ENCODE peak calls at places on chromosomes 13 and 19, in five cellular contexts. M, P, X, W and E are unnamed samples.

GRCh38 chr13:20140487-20140886 is 20.4 kb downstream of the GJA3 start:
- DNase-seq in M (no peak), P (no peak), X (no peak), W (no peak), E (no peak)

GRCh38 chr13:59391696-59392095 is 772.0 kb downstream of the DIAPH3 start:
- DNase-seq in M (peak), P (peak), X (peak), W (peak), E (peak)

GRCh38 chr13:50911051-50911690 is 1.6 kb downstream of the RNASEH2B start:
- DNase-seq in M (no peak), P (peak), X (no peak), W (no peak), E (no peak)

GRCh38 chr19:6273701-6274601 is 5.8 kb downstream of the MLLT1 start:
- DNase-seq in M (no peak), P (peak), X (peak), W (no peak), E (no peak)

GRCh38 chr13:83563499-83563898 is 318.8 kb downstream of the SLITRK1 start:
- DNase-seq in M (no peak), P (no peak), X (no peak), W (no peak), E (no peak)

GRCh38 chr19:10112037-10112751 is 701 bp downstream of the P2RY11 start:
- DNase-seq in M (no peak), P (no peak), X (no peak), W (peak), E (peak)

GRCh38 chr19:27774827-27775226 is 1438.1 kb downstream of the UQCRFS1 start:
- DNase-seq in M (no peak), P (no peak), X (no peak), W (no peak), E (no peak)

GRCh38 chr19:16070366-16070990 is 5.8 kb upstream of the TPM4 start:
- DNase-seq in M (peak), P (no peak), X (peak), W (peak), E (peak)

GRCh38 chr19:58429745-58430144 is 10.2 kb downstream of the ZNF132 start:
- DNase-seq in M (no peak), P (no peak), X (no peak), W (no peak), E (no peak)

GRCh38 chr13:91639316-91639715 is 240.9 kb downstream of the GPC5 start:
- DNase-seq in M (no peak), P (no peak), X (no peak), W (no peak), E (no peak)

GRCh38 chr13:20274466-20274865 is 42.3 kb upstream of the GJB6 start:
- DNase-seq in M (no peak), P (no peak), X (no peak), W (no peak), E (no peak)

GRCh38 chr13:24081388-24081787 is 79.1 kb upstream of the SPATA13 start:
- DNase-seq in M (no peak), P (no peak), X (no peak), W (no peak), E (no peak)

GRCh38 chr13:49140910-49141611 is 79.1 kb upstream of the MLNR start:
- DNase-seq in M (no peak), P (no peak), X (no peak), W (no peak), E (no peak)

GRCh38 chr13:43269037-43269476 is 245.7 kb downstream of the DNAJC15 start:
- DNase-seq in M (no peak), P (peak), X (no peak), W (no peak), E (no peak)

GRCh38 chr19:55312621-55313117 is 12.5 kb downstream of the TMEM150B start:
- DNase-seq in M (no peak), P (no peak), X (no peak), W (no peak), E (no peak)

GRCh38 chr13:102774596-102775375 is 1.2 kb upstream of the TEX30 start:
- DNase-seq in M (no peak), P (no peak), X (no peak), W (no peak), E (no peak)

GRCh38 chr19:1860133-1860775 is 3.1 kb downstream of the KLF16 start:
- DNase-seq in M (peak), P (peak), X (peak), W (peak), E (peak)

GRCh38 chr19:44731081-44731480 is 17.4 kb upstream of the BCL3 start:
- DNase-seq in M (no peak), P (no peak), X (no peak), W (no peak), E (no peak)

GRCh38 chr13:111614009-111614408 is 293.6 kb downstream of the TEX29 start:
- DNase-seq in M (no peak), P (no peak), X (no peak), W (no peak), E (no peak)

GRCh38 chr13:39415403-39415802 is 187.6 kb downstream of the LHFPL6 start:
- DNase-seq in M (no peak), P (peak), X (peak), W (no peak), E (no peak)

GRCh38 chr19:8697671-8698432 is 743 bp downstream of the ACTL9 start:
- DNase-seq in M (no peak), P (no peak), X (no peak), W (peak), E (no peak)

GRCh38 chr13:113762538-113762937 is 3.5 kb downstream of the TMEM255B start:
- DNase-seq in M (no peak), P (no peak), X (no peak), W (no peak), E (no peak)

GRCh38 chr19:37251308-37252229 is 33.6 kb downstream of the ZNF383 start:
- DNase-seq in M (peak), P (peak), X (peak), W (peak), E (peak)

GRCh38 chr13:48804836-48805601 is 151.3 kb downstream of the CYSLTR2 start:
- DNase-seq in M (no peak), P (no peak), X (no peak), W (no peak), E (no peak)

GRCh38 chr13:40023608-40024577 is 368.4 kb downstream of the COG6 start:
- DNase-seq in M (no peak), P (no peak), X (no peak), W (no peak), E (no peak)

GRCh38 chr19:50334741-50335421 is 5.7 kb upstream of the KCNC3 start:
- DNase-seq in M (no peak), P (no peak), X (no peak), W (no peak), E (no peak)

GRCh38 chr13:24493356-24493755 is 19.2 kb downstream of the PARP4 start:
- DNase-seq in M (no peak), P (peak), X (no peak), W (no peak), E (no peak)

GRCh38 chr19:44987148-44987675 is 14.1 kb upstream of the RELB start:
- DNase-seq in M (no peak), P (no peak), X (no peak), W (no peak), E (peak)

GRCh38 chr19:16370671-16371391 is 46.2 kb downstream of the KLF2 start:
- DNase-seq in M (no peak), P (no peak), X (no peak), W (no peak), E (no peak)

GRCh38 chr13:19772306-19772705 is 10.4 kb downstream of the PSPC1 start:
- DNase-seq in M (no peak), P (no peak), X (no peak), W (no peak), E (no peak)

GRCh38 chr19:461664-462551 is 1.1 kb upstream of the SHC2 start:
- DNase-seq in M (no peak), P (peak), X (no peak), W (no peak), E (peak)

GRCh38 chr13:91174886-91175501 is 172.5 kb upstream of the MIR17HG start:
- DNase-seq in M (no peak), P (peak), X (no peak), W (no peak), E (no peak)

GRCh38 chr13:52929826-52930225 is 81.4 kb upstream of the PCDH8 start:
- DNase-seq in M (no peak), P (no peak), X (no peak), W (no peak), E (no peak)

GRCh38 chr13:30957258-30957943 is 24.9 kb downstream of the TEX26 start:
- DNase-seq in M (no peak), P (no peak), X (no peak), W (no peak), E (no peak)

GRCh38 chr13:40087021-40088002 is 431.9 kb downstream of the COG6 start:
- DNase-seq in M (no peak), P (peak), X (no peak), W (no peak), E (no peak)

GRCh38 chr13:73230714-73231113 is 171.9 kb downstream of the KLF5 start:
- DNase-seq in M (no peak), P (no peak), X (no peak), W (peak), E (no peak)

GRCh38 chr19:49421039-49421877 is 2.0 kb downstream of the PTH2 start:
- DNase-seq in M (no peak), P (peak), X (peak), W (peak), E (peak)

GRCh38 chr13:91158015-91158390 is 189.5 kb upstream of the MIR17HG start:
- DNase-seq in M (no peak), P (no peak), X (no peak), W (no peak), E (no peak)

GRCh38 chr13:42367836-42368235 is 95.9 kb downstream of the AKAP11 start:
- DNase-seq in M (no peak), P (no peak), X (no peak), W (no peak), E (no peak)